ENCODE peak calls at places on chromosomes 16 and 17, in four cellular contexts. X is IMR-90, G is heart right ventricle, N is HL-60. R is an unnamed sample.

GRCh38 chr16:25063865-25064264 is 47.7 kb upstream of the LCMT1 start:
- DNase-seq in X (peak), G (no peak), N (no peak), R (peak)

GRCh38 chr16:51648521-51648920 is 497.5 kb upstream of the SALL1 start:
- DNase-seq in X (no peak), G (no peak), N (no peak), R (peak)

GRCh38 chr17:35740997-35741931 is 9.8 kb downstream of the RASL10B start:
- DNase-seq in X (no peak), G (no peak), N (no peak), R (no peak)

GRCh38 chr17:33942414-33942813 is 312.7 kb upstream of the CCL2 start:
- DNase-seq in X (no peak), G (no peak), N (no peak), R (no peak)

GRCh38 chr16:76535-77272 is 1.3 kb upstream of the MPG start:
- DNase-seq in X (peak), G (peak), N (peak), R (peak)

GRCh38 chr17:8861482-8862181 is 5.8 kb downstream of the PIK3R6 start:
- DNase-seq in X (no peak), G (no peak), N (no peak), R (no peak)

GRCh38 chr17:78224226-78225087 is 7.0 kb upstream of the TMEM235 start:
- DNase-seq in X (no peak), G (no peak), N (no peak), R (no peak)

GRCh38 chr17:41345992-41346391 is 4.6 kb downstream of the KRT33A start:
- DNase-seq in X (no peak), G (no peak), N (no peak), R (no peak)

GRCh38 chr16:71426069-71426879 is 15.6 kb downstream of the TLE7 start:
- DNase-seq in X (peak), G (no peak), N (peak), R (peak)

GRCh38 chr16:28180660-28181556 is 30.9 kb downstream of the XPO6 start:
- DNase-seq in X (peak), G (no peak), N (peak), R (peak)

GRCh38 chr17:30297715-30298114 is 6.0 kb upstream of the BLMH start:
- DNase-seq in X (no peak), G (no peak), N (peak), R (no peak)

GRCh38 chr17:78747479-78747878 is 34.6 kb downstream of the CYTH1 start:
- DNase-seq in X (peak), G (no peak), N (no peak), R (no peak)

GRCh38 chr17:2709173-2709661 is 2.3 kb downstream of the CLUH start:
- DNase-seq in X (no peak), G (no peak), N (peak), R (no peak)

GRCh38 chr17:10574324-10574723 is 24.9 kb upstream of the MYH2 start:
- DNase-seq in X (no peak), G (no peak), N (no peak), R (no peak)

GRCh38 chr17:16352303-16352837 is 899 bp downstream of the CENPV start:
- DNase-seq in X (peak), G (no peak), N (peak), R (peak)

GRCh38 chr16:12942861-12943260 is 41.5 kb downstream of the SHISA9 start:
- DNase-seq in X (no peak), G (no peak), N (no peak), R (no peak)

GRCh38 chr16:29926675-29927522 is 873 bp upstream of the KCTD13 start:
- DNase-seq in X (peak), G (no peak), N (no peak), R (no peak)

GRCh38 chr16:82506734-82507133 is 120.0 kb upstream of the CDH13 start:
- DNase-seq in X (peak), G (no peak), N (no peak), R (no peak)

GRCh38 chr17:4948997-4949320 is 629 bp upstream of the PFN1 start:
- DNase-seq in X (peak), G (peak), N (peak), R (peak)

GRCh38 chr17:31252741-31253140 is 44.3 kb downstream of the OMG start:
- DNase-seq in X (no peak), G (no peak), N (no peak), R (no peak)

GRCh38 chr17:61130320-61130719 is 269.3 kb upstream of the TBX2 start:
- DNase-seq in X (no peak), G (no peak), N (peak), R (no peak)

GRCh38 chr16:11796227-11797165 is 562 bp downstream of the ZC3H7A start:
- DNase-seq in X (peak), G (peak), N (peak), R (peak)

GRCh38 chr17:2075336-2076056 is 20.6 kb downstream of the HIC1 start:
- DNase-seq in X (peak), G (peak), N (no peak), R (peak)

GRCh38 chr17:13265306-13265705 is 247.5 kb upstream of the ELAC2 start:
- DNase-seq in X (no peak), G (no peak), N (no peak), R (no peak)

GRCh38 chr16:86304868-86305267 is 205.5 kb upstream of the FOXF1 start:
- DNase-seq in X (no peak), G (no peak), N (no peak), R (no peak)

GRCh38 chr17:2266045-2266864 is 37.3 kb downstream of the SMG6 start:
- DNase-seq in X (no peak), G (no peak), N (peak), R (no peak)

GRCh38 chr17:79203016-79203415 is 128.4 kb downstream of the ENGASE start:
- DNase-seq in X (no peak), G (no peak), N (no peak), R (no peak)

DNA sequence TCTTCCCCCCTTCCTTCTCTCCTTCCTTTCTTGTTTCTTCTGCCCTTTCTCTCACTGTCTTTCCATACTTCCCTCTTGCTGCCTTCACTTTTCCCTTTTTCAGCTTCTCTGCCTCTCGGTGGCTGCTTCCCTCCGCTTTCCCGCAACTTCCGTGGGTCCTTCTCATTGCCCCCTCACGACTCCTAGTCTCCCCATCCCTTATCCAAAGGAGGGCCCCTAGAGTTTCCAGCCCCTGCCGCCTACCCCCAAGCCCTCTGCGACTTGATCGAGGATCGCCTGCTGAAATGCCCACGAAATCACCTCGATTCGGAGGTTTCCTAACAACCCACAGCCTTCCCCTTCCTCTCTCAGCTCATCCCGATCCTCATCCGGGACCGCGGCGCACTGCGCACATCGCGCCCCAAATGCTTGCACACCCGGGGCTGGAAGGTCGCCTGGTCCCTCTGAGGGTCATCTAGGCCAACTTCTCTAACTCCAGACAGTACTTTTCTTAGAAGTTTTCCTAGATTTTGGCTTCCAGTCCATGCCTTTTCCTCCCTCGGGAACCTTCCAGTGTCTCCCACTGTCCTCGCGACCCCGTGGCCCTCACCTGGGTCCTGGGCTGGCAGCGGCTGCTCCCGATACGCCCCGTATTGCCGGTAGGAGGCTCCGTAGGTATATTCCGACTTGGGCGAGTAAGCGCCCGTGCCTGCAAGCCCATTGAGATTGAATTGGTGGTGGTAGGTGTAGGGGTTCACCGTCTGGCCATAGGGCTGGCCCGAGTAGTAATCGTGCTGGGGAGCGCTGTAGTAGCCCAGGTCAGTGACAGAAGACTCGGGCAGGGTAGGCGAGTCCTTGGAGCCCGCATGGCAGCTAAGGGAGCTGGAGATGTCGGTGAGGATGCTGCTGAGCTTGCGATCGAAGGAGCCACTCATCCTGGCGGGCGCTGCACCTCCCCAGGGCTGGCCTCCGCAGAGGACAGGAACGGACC is 654 bp downstream of the DLX3 start:
- DNase-seq in X (no peak), G (no peak), N (no peak), R (no peak)
- H3K4me3 ChIP-seq in X (no peak), G (peak), N (no peak), R (no peak)

DNA sequence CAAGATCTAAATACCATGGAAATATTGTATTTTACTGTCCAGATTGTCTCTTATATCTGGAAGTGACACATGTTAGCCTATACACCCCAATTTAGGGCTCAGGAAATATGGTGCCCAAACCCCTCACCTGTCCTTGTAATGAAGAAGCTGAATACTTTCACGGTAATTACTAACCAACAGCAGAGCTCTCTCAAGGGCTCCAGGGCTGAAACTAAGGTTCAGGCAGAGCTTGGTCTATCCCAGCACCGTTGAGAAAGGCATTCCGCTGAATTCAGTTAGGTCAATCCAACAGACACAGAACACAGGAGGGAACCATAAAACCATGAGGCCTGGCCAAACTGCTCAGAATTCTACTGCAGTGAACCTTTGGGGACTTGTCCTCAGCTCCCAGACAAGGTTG is 14.9 kb downstream of the MYO18A start:
- DNase-seq in X (no peak), G (no peak), N (no peak), R (no peak)
- TF ChIP-seq CTCF in X (no peak), G (no peak), N (no peak), R (no peak)

DNA sequence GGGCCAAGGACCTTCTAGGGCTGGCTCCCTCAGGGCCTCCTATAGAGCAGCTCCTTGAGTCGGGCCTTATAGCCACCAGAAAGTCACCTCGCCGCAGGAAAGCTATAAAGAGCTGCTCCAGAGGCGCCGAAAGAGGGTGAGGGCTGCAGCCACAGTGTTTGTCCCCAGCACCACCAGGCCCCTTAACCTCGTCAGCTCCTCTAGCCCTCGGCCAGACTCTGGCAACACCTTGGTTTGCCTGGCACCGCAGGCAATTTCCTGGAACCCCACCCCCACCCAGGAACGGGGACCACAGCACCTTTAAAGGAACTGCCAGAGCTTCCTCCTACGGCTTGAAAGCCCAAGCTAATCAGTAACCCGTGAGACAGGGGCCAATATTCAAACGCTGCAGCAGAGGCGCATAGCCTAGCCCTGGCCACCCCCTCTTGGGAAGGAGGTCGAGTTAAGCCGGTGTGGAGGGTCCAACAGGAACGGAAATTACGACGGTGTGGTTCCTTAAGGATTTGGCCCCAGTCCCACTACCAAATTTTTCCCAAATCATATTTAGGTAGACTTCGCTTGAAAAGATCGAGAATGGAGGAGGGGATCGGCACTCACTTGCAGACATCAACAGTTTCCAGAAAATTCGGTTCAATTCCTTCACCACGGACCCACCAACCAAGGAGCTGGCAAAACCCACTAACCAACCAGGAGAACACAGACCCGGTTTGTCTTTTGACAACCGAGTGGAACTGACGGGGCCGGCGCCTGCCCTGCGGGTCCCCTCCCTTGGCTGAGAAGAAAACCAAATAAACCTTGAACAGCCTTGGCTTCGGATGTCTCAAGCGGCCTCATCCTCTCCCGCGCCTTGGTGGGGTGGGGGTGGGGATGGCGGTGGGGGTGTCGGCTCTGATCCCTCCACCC is 3.0 kb downstream of the HOXB6 start:
- DNase-seq in X (no peak), G (no peak), N (no peak), R (no peak)
- H3K4me3 ChIP-seq in X (no peak), G (no peak), N (no peak), R (no peak)

GRCh38 chr16:56868175-56868574 is 3.2 kb downstream of the SLC12A3 start:
- DNase-seq in X (no peak), G (no peak), N (no peak), R (no peak)

GRCh38 chr16:56870271-56870888 is 5.4 kb downstream of the SLC12A3 start:
- DNase-seq in X (no peak), G (no peak), N (no peak), R (no peak)

GRCh38 chr16:56871172-56871593 is 6.2 kb downstream of the SLC12A3 start:
- DNase-seq in X (peak), G (no peak), N (no peak), R (peak)

GRCh38 chr16:56866955-56867830 is 2.2 kb downstream of the SLC12A3 start:
- DNase-seq in X (peak), G (no peak), N (peak), R (peak)

DNA sequence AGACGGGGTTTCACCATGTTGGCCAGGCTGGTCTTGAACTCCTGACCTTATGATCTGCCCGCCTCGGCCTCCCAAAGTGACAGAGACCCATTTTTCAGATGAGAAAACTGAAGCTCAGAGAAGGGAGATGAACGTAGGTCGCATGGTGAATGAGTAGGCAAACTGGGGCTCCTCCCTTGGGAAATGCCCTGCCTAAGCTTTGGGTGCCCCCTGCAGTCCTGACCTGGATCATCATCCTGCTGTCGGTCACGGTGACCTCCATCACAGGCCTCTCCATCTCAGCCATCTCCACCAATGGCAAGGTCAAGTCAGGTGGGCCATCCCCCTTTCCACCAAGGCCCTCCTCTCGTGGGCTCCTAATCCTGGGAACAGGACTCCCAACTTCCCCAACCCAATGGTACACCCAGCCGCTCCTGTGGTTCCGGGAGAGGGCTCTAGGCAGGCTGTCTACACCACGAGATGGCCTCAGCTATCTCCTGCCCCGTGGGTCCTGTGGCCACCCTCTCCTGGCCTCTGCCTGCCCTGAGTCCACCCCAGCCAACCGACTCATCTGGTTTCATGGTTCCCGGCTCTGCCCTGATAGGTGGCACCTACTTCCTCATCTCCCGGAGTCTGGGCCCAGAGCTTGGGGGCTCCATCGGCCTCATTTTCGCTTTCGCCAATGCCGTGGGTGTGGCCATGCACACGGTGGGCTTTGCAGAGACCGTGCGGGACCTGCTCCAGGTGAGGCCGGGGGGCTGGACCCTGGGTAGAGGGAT is 4.7 kb downstream of the SLC12A3 start:
- DNase-seq in X (no peak), G (no peak), N (peak), R (peak)
- TF ChIP-seq CTCF in X (peak), G (no peak), N (peak), R (peak)

DNA sequence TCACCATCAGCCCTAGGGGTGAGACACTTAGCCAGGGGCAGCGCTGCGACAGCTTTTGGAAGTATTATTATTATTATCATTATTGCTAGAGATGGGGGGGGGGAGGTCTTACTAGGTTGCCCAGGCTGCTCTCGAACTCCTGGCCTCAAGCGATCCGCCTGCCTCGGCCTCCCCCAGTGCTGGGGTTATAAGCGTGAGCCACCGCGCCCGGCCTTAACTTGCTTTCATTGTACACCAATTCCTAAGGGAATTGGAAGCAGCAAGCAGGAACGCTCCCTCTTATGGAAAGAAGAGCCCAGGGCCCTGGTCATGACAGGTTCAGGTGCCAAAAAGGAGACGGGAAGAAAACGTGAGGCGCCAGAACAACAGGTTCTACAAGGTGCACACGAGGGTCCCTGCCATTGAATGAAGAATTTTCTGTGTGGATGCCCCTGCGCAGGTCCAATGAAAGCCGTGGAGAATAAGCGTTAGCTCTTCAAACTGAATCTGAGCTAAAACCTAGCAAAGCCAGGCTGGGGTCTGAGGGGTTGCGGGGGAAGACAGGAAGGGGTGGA is 522 bp upstream of the RPL38 start:
- DNase-seq in X (no peak), G (no peak), N (no peak), R (no peak)
- H3K4me3 ChIP-seq in X (no peak), G (peak), N (peak), R (no peak)

GRCh38 chr17:49193513-49194296 is 16.7 kb downstream of the GNGT2 start:
- DNase-seq in X (peak), G (peak), N (peak), R (peak)

GRCh38 chr17:49194297-49194607 is 16.1 kb downstream of the GNGT2 start:
- DNase-seq in X (no peak), G (no peak), N (no peak), R (no peak)

GRCh38 chr17:49191407-49191916 is 18.9 kb downstream of the GNGT2 start:
- DNase-seq in X (no peak), G (no peak), N (no peak), R (peak)

GRCh38 chr17:49190932-49191331 is 19.4 kb downstream of the GNGT2 start:
- DNase-seq in X (no peak), G (no peak), N (no peak), R (no peak)

DNA sequence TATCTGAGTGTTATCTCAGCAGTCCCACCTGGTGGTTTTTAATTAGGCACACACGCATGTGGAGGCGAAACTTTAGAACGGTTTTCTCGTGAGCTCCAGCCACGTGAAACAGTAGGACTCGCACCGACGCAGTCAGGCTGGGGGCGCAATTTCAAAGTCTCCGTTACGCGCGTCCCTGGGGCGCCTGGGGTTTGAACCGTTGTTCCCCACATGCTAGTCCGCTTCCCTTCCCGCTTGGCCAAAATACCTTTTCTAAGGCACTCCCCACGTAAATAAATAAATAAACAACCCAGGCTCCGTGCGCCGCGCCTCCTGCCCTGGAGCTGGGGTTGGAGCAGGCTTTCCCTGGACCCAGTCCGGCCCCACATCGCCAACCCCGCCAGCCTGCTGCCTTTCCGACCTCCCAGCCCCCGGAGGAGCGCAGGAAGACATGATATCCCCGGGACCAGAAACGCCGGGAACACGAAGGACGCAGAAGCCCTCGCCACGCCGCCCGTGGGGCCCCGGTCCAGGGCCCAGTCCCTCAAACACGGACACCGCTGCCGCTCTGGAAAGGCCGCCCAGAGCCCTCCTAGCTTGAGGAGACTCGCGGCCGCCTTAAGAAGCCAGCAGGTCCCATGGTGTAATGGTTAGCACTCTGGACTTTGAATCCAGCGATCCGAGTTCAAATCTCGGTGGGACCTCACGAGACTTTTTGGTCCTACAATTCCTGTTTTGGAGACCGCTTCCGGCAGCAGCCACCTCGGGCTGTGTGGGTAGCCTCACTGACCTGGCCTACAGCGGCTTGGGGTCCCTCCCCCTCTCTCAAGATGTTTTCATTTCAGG is 18.2 kb downstream of the GNGT2 start:
- DNase-seq in X (peak), G (peak), N (peak), R (peak)
- TF ChIP-seq CTCF in X (peak), G (no peak), N (no peak), R (peak)